ENCODE peak calls at places on chromosomes 11 and 22, in seven cellular contexts. One of them, this sample, is unnamed.

GRCh38 chr11:119888119-119888518 is 159.1 kb upstream of the NECTIN1 start:
- DNase-seq in endothelial cell of umbilical vein: no peak
- DNase-seq in suprapubic skin: no peak
- DNase-seq in H1: no peak
- DNase-seq in spleen: peak
- DNase-seq in breast epithelium: no peak
- DNase-seq in GM23338: no peak
- DNase-seq in this sample: no peak

GRCh38 chr11:109123811-109124787 is 297.9 kb upstream of the C11orf87 start:
- DNase-seq in H1: no peak
- DNase-seq in GM23338: peak
- DNase-seq in endothelial cell of umbilical vein: no peak
- DNase-seq in breast epithelium: no peak
- DNase-seq in spleen: no peak
- DNase-seq in suprapubic skin: no peak
- DNase-seq in this sample: no peak

GRCh38 chr22:27252282-27253049 is 549.1 kb downstream of the MN1 start:
- DNase-seq in spleen: no peak
- DNase-seq in breast epithelium: no peak
- DNase-seq in endothelial cell of umbilical vein: peak
- DNase-seq in suprapubic skin: peak
- DNase-seq in GM23338: no peak
- DNase-seq in H1: no peak
- DNase-seq in this sample: no peak

GRCh38 chr22:17629646-17630045 is 1.1 kb upstream of the ATP6V1E1 start:
- DNase-seq in GM23338: no peak
- DNase-seq in spleen: no peak
- DNase-seq in suprapubic skin: no peak
- DNase-seq in endothelial cell of umbilical vein: peak
- DNase-seq in breast epithelium: peak
- DNase-seq in H1: no peak
- DNase-seq in this sample: no peak

GRCh38 chr11:114439229-114440120 is at the start of gene REXO2:
- DNase-seq in suprapubic skin: peak
- DNase-seq in GM23338: peak
- DNase-seq in breast epithelium: peak
- DNase-seq in H1: peak
- DNase-seq in spleen: peak
- DNase-seq in endothelial cell of umbilical vein: peak
- DNase-seq in this sample: peak

GRCh38 chr11:48244804-48245203 is at the start of gene OR4X2:
- DNase-seq in GM23338: no peak
- DNase-seq in spleen: no peak
- DNase-seq in H1: no peak
- DNase-seq in breast epithelium: no peak
- DNase-seq in endothelial cell of umbilical vein: no peak
- DNase-seq in suprapubic skin: no peak
- DNase-seq in this sample: no peak

GRCh38 chr11:64760759-64761417 is 1.1 kb upstream of the PYGM start:
- DNase-seq in breast epithelium: no peak
- DNase-seq in suprapubic skin: no peak
- DNase-seq in endothelial cell of umbilical vein: no peak
- DNase-seq in GM23338: no peak
- DNase-seq in H1: no peak
- DNase-seq in spleen: peak
- DNase-seq in this sample: no peak

GRCh38 chr11:128521697-128522062 is 65.7 kb downstream of the ETS1 start:
- DNase-seq in spleen: peak
- DNase-seq in endothelial cell of umbilical vein: no peak
- DNase-seq in GM23338: no peak
- DNase-seq in suprapubic skin: no peak
- DNase-seq in breast epithelium: no peak
- DNase-seq in H1: peak
- DNase-seq in this sample: no peak

GRCh38 chr11:134488913-134489312 is 76.9 kb upstream of the B3GAT1 start:
- DNase-seq in GM23338: no peak
- DNase-seq in suprapubic skin: peak
- DNase-seq in endothelial cell of umbilical vein: no peak
- DNase-seq in breast epithelium: no peak
- DNase-seq in H1: no peak
- DNase-seq in spleen: no peak
- DNase-seq in this sample: no peak

GRCh38 chr11:64428685-64429084 is 69.7 kb downstream of the RPS6KA4 start:
- DNase-seq in suprapubic skin: no peak
- DNase-seq in H1: no peak
- DNase-seq in GM23338: peak
- DNase-seq in endothelial cell of umbilical vein: no peak
- DNase-seq in breast epithelium: no peak
- DNase-seq in spleen: no peak
- DNase-seq in this sample: no peak

GRCh38 chr22:20380486-20380885 is 13.5 kb upstream of the ZNF74 start:
- DNase-seq in endothelial cell of umbilical vein: no peak
- DNase-seq in suprapubic skin: no peak
- DNase-seq in GM23338: no peak
- DNase-seq in H1: no peak
- DNase-seq in breast epithelium: no peak
- DNase-seq in spleen: no peak
- DNase-seq in this sample: no peak

GRCh38 chr11:62603072-62603408 is 1.4 kb upstream of the MTA2 start:
- DNase-seq in suprapubic skin: no peak
- DNase-seq in breast epithelium: no peak
- DNase-seq in endothelial cell of umbilical vein: no peak
- DNase-seq in H1: peak
- DNase-seq in spleen: no peak
- DNase-seq in GM23338: peak
- DNase-seq in this sample: no peak

GRCh38 chr22:39343259-39344045 is 6.3 kb upstream of the SYNGR1 start:
- DNase-seq in H1: peak
- DNase-seq in spleen: no peak
- DNase-seq in suprapubic skin: no peak
- DNase-seq in GM23338: peak
- DNase-seq in endothelial cell of umbilical vein: peak
- DNase-seq in breast epithelium: peak
- DNase-seq in this sample: no peak

GRCh38 chr11:121892863-121893262 is 223.2 kb downstream of the BLID start:
- DNase-seq in suprapubic skin: no peak
- DNase-seq in breast epithelium: no peak
- DNase-seq in spleen: no peak
- DNase-seq in GM23338: no peak
- DNase-seq in endothelial cell of umbilical vein: no peak
- DNase-seq in H1: no peak
- DNase-seq in this sample: no peak

GRCh38 chr11:105781807-105782206 is 171.9 kb downstream of the GRIA4 start:
- DNase-seq in suprapubic skin: no peak
- DNase-seq in breast epithelium: no peak
- DNase-seq in GM23338: no peak
- DNase-seq in endothelial cell of umbilical vein: no peak
- DNase-seq in spleen: no peak
- DNase-seq in H1: no peak
- DNase-seq in this sample: no peak

GRCh38 chr22:42396621-42397331 is 35.4 kb downstream of the NFAM1 start:
- DNase-seq in GM23338: peak
- DNase-seq in spleen: peak
- DNase-seq in H1: no peak
- DNase-seq in suprapubic skin: no peak
- DNase-seq in breast epithelium: no peak
- DNase-seq in endothelial cell of umbilical vein: no peak
- DNase-seq in this sample: no peak

GRCh38 chr22:46415816-46416536 is 80.5 kb downstream of the TRMU start:
- DNase-seq in endothelial cell of umbilical vein: no peak
- DNase-seq in GM23338: no peak
- DNase-seq in breast epithelium: no peak
- DNase-seq in suprapubic skin: no peak
- DNase-seq in spleen: no peak
- DNase-seq in H1: no peak
- DNase-seq in this sample: no peak

GRCh38 chr11:67002921-67003411 is 20.0 kb upstream of the SYT12 start:
- DNase-seq in spleen: no peak
- DNase-seq in H1: no peak
- DNase-seq in GM23338: peak
- DNase-seq in suprapubic skin: no peak
- DNase-seq in endothelial cell of umbilical vein: no peak
- DNase-seq in breast epithelium: no peak
- DNase-seq in this sample: no peak

GRCh38 chr11:36057372-36058045 is 113.6 kb downstream of the LDLRAD3 start:
- DNase-seq in suprapubic skin: no peak
- DNase-seq in GM23338: no peak
- DNase-seq in endothelial cell of umbilical vein: peak
- DNase-seq in H1: no peak
- DNase-seq in breast epithelium: no peak
- DNase-seq in spleen: no peak
- DNase-seq in this sample: no peak
- TF ChIP-seq POLR2AphosphoS5 in suprapubic skin: no peak
- TF ChIP-seq POLR2AphosphoS5 in GM23338: no peak
- TF ChIP-seq POLR2AphosphoS5 in endothelial cell of umbilical vein: peak
- TF ChIP-seq POLR2AphosphoS5 in H1: no peak
- TF ChIP-seq POLR2AphosphoS5 in breast epithelium: no peak
- TF ChIP-seq POLR2AphosphoS5 in spleen: no peak
- TF ChIP-seq POLR2AphosphoS5 in this sample: no peak

GRCh38 chr22:44028091-44028490 is 4.0 kb downstream of the PARVB start:
- DNase-seq in suprapubic skin: no peak
- DNase-seq in endothelial cell of umbilical vein: no peak
- DNase-seq in spleen: no peak
- DNase-seq in breast epithelium: no peak
- DNase-seq in H1: no peak
- DNase-seq in GM23338: no peak
- DNase-seq in this sample: no peak

GRCh38 chr22:44025171-44026065 is 1.3 kb downstream of the PARVB start:
- DNase-seq in endothelial cell of umbilical vein: peak
- DNase-seq in H1: no peak
- DNase-seq in spleen: peak
- DNase-seq in suprapubic skin: no peak
- DNase-seq in GM23338: peak
- DNase-seq in breast epithelium: peak
- DNase-seq in this sample: no peak

GRCh38 chr22:44024288-44024908 is at the start of gene PARVB:
- DNase-seq in breast epithelium: no peak
- DNase-seq in suprapubic skin: no peak
- DNase-seq in endothelial cell of umbilical vein: no peak
- DNase-seq in spleen: peak
- DNase-seq in H1: peak
- DNase-seq in GM23338: peak
- DNase-seq in this sample: no peak

GRCh38 chr22:44026630-44027511 is 2.8 kb downstream of the PARVB start:
- DNase-seq in spleen: peak
- DNase-seq in endothelial cell of umbilical vein: peak
- DNase-seq in breast epithelium: peak
- DNase-seq in H1: no peak
- DNase-seq in suprapubic skin: peak
- DNase-seq in GM23338: no peak
- DNase-seq in this sample: no peak

GRCh38 chr22:44026066-44026629 is 2.0 kb downstream of the PARVB start:
- DNase-seq in spleen: peak
- DNase-seq in endothelial cell of umbilical vein: peak
- DNase-seq in GM23338: no peak
- DNase-seq in H1: no peak
- DNase-seq in breast epithelium: no peak
- DNase-seq in suprapubic skin: no peak
- DNase-seq in this sample: no peak
- TF ChIP-seq POLR2AphosphoS5 in spleen: no peak
- TF ChIP-seq POLR2AphosphoS5 in endothelial cell of umbilical vein: peak
- TF ChIP-seq POLR2AphosphoS5 in GM23338: no peak
- TF ChIP-seq POLR2AphosphoS5 in H1: no peak
- TF ChIP-seq POLR2AphosphoS5 in breast epithelium: no peak
- TF ChIP-seq POLR2AphosphoS5 in suprapubic skin: no peak
- TF ChIP-seq POLR2AphosphoS5 in this sample: no peak

DNA sequence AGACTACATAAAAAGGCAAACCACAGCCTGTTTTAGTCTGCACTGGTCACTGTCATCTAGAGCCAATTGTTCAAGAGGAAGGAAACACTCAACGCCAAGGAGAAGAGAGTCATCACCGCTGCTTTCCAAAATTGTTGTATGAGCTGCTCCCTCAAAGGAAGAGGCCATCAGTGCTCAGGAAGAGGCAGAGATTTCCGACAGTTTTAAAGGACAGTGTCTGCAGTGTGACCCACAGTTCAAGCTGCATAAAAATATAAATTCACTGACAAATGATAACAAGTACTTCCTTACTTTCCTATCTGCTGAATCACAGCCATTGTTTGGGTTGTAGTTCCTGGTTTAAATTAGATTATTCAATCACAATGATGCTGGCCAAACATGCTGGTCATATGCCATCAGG is 16.4 kb downstream of the PRCP start:
- DNase-seq in H1: no peak
- DNase-seq in suprapubic skin: no peak
- DNase-seq in breast epithelium: no peak
- DNase-seq in GM23338: no peak
- DNase-seq in spleen: no peak
- DNase-seq in endothelial cell of umbilical vein: peak
- DNase-seq in this sample: no peak
- TF ChIP-seq POLR2AphosphoS5 in H1: no peak
- TF ChIP-seq POLR2AphosphoS5 in suprapubic skin: no peak
- TF ChIP-seq POLR2AphosphoS5 in breast epithelium: no peak
- TF ChIP-seq POLR2AphosphoS5 in GM23338: no peak
- TF ChIP-seq POLR2AphosphoS5 in spleen: no peak
- TF ChIP-seq POLR2AphosphoS5 in endothelial cell of umbilical vein: peak
- TF ChIP-seq POLR2AphosphoS5 in this sample: peak

GRCh38 chr11:68347345-68347744 is 35.0 kb downstream of the LRP5 start:
- DNase-seq in breast epithelium: no peak
- DNase-seq in H1: no peak
- DNase-seq in spleen: no peak
- DNase-seq in GM23338: no peak
- DNase-seq in endothelial cell of umbilical vein: no peak
- DNase-seq in suprapubic skin: no peak
- DNase-seq in this sample: no peak

GRCh38 chr11:68347841-68348240 is 35.5 kb downstream of the LRP5 start:
- DNase-seq in breast epithelium: no peak
- DNase-seq in suprapubic skin: no peak
- DNase-seq in endothelial cell of umbilical vein: no peak
- DNase-seq in GM23338: no peak
- DNase-seq in spleen: no peak
- DNase-seq in H1: no peak
- DNase-seq in this sample: no peak

GRCh38 chr11:68342459-68343158 is 30.2 kb downstream of the LRP5 start:
- DNase-seq in spleen: no peak
- DNase-seq in H1: peak
- DNase-seq in endothelial cell of umbilical vein: no peak
- DNase-seq in suprapubic skin: no peak
- DNase-seq in breast epithelium: peak
- DNase-seq in GM23338: peak
- DNase-seq in this sample: no peak

GRCh38 chr11:68343761-68344256 is 31.4 kb downstream of the LRP5 start:
- DNase-seq in GM23338: no peak
- DNase-seq in endothelial cell of umbilical vein: no peak
- DNase-seq in suprapubic skin: no peak
- DNase-seq in spleen: no peak
- DNase-seq in H1: no peak
- DNase-seq in breast epithelium: no peak
- DNase-seq in this sample: no peak

GRCh38 chr11:68345776-68346728 is 33.7 kb downstream of the LRP5 start:
- DNase-seq in suprapubic skin: no peak
- DNase-seq in GM23338: no peak
- DNase-seq in spleen: no peak
- DNase-seq in breast epithelium: peak
- DNase-seq in H1: no peak
- DNase-seq in endothelial cell of umbilical vein: no peak
- DNase-seq in this sample: no peak
- TF ChIP-seq POLR2AphosphoS5 in suprapubic skin: peak
- TF ChIP-seq POLR2AphosphoS5 in GM23338: no peak
- TF ChIP-seq POLR2AphosphoS5 in spleen: peak
- TF ChIP-seq POLR2AphosphoS5 in breast epithelium: no peak
- TF ChIP-seq POLR2AphosphoS5 in H1: no peak
- TF ChIP-seq POLR2AphosphoS5 in endothelial cell of umbilical vein: no peak
- TF ChIP-seq POLR2AphosphoS5 in this sample: no peak